ENCODE peak calls at places on chromosomes 2 and 18, in six cellular contexts. F, R, L, H, P and S are unnamed samples.
A peak's percentile ranks its signal among the peaks of the same experiment; 100 is the strongest.

GRCh38 chr2:42425697-42426096 is 64.7 kb upstream of the COX7A2L start:
- DNase-seq in L (no peak), R (no peak), H (no peak), F (no peak), P (no peak), S (no peak)

GRCh38 chr2:141611981-141612380 is 518.8 kb downstream of the LRP1B start:
- DNase-seq in R (no peak), F (no peak), P (no peak), H (peak; percentile 36), L (no peak), S (no peak)

GRCh38 chr2:122520212-122520611 is 764.8 kb downstream of the TSN start:
- DNase-seq in F (no peak), R (no peak), P (no peak), H (no peak), L (no peak), S (no peak)

GRCh38 chr18:213505-213904 is 54.3 kb downstream of the THOC1 start:
- DNase-seq in F (no peak), P (no peak), H (no peak), L (no peak), R (no peak), S (no peak)

GRCh38 chr18:46794607-46795006 is 37.8 kb upstream of the ST8SIA5 start:
- DNase-seq in H (no peak), R (no peak), L (no peak), P (no peak), F (no peak), S (no peak)

GRCh38 chr2:174024524-174025270 is 59.5 kb upstream of the SP3 start:
- DNase-seq in H (peak; percentile 81), P (no peak), R (no peak), L (peak; percentile 62), F (no peak), S (no peak)

GRCh38 chr18:54255141-54255540 is 14.2 kb upstream of the POLI start:
- DNase-seq in R (no peak), L (no peak), F (no peak), P (no peak), H (no peak), S (no peak)

GRCh38 chr2:48320747-48321146 is 209.2 kb upstream of the STON1 start:
- DNase-seq in P (no peak), L (no peak), H (peak; percentile 39), R (no peak), F (no peak), S (no peak)

GRCh38 chr2:222572761-222573174 is 83.1 kb downstream of the FARSB start:
- DNase-seq in H (peak; percentile 61), P (no peak), L (no peak), R (no peak), F (no peak), S (no peak)

GRCh38 chr2:108377411-108377810 is 343 bp upstream of the SULT1C4 start:
- DNase-seq in R (no peak), P (no peak), H (peak; percentile 47), F (no peak), L (no peak), S (no peak)

GRCh38 chr2:501130-501529 is 176.1 kb downstream of the TMEM18 start:
- DNase-seq in P (no peak), H (no peak), F (no peak), L (no peak), R (peak; percentile 59), S (no peak)

GRCh38 chr2:201118957-201119848 is 3.2 kb downstream of the CFLAR start:
- DNase-seq in P (no peak), R (no peak), H (peak; percentile 65), F (peak; percentile 72), L (no peak), S (no peak)

GRCh38 chr2:158772306-158773078 is 22.6 kb upstream of the DAPL1 start:
- DNase-seq in P (no peak), L (no peak), R (no peak), H (no peak), F (no peak), S (no peak)

GRCh38 chr2:118417417-118418125 is 329.3 kb downstream of the INSIG2 start:
- DNase-seq in H (peak; percentile 63), F (no peak), P (no peak), L (no peak), R (no peak), S (no peak)

GRCh38 chr2:151439127-151439526 is 29.4 kb downstream of the RIF1 start:
- DNase-seq in F (no peak), R (no peak), H (no peak), P (no peak), L (peak; percentile 60), S (no peak)

GRCh38 chr2:101696272-101697123 is 1.0 kb upstream of the MAP4K4 start:
- DNase-seq in R (no peak), F (no peak), H (peak; percentile 32), P (no peak), L (peak; percentile 54), S (no peak)

GRCh38 chr2:141015339-141016047 is 1115.3 kb downstream of the LRP1B start:
- DNase-seq in L (no peak), R (no peak), H (no peak), F (no peak), P (no peak), S (no peak)

GRCh38 chr2:13676269-13676668 is 956.2 kb upstream of the LRATD1 start:
- DNase-seq in P (no peak), R (no peak), F (peak; percentile 17), L (no peak), H (peak; percentile 87), S (no peak)

GRCh38 chr18:34643982-34644381 is 66.1 kb upstream of the DTNA start:
- DNase-seq in H (peak; percentile 33), F (no peak), P (no peak), R (peak; percentile 12), L (no peak), S (no peak)

GRCh38 chr2:50315366-50315765 is 716.6 kb downstream of the NRXN1 start:
- DNase-seq in F (no peak), P (no peak), H (no peak), R (no peak), L (no peak), S (no peak)

GRCh38 chr2:50318147-50318546 is 713.8 kb downstream of the NRXN1 start:
- DNase-seq in R (no peak), H (no peak), L (no peak), F (no peak), P (no peak), S (no peak)
- TF ChIP-seq CTCF in R (no peak), H (no peak), L (no peak), F (no peak), P (no peak), S (peak; percentile 24)

GRCh38 chr2:183070942-183071844 is 7.4 kb upstream of the DUSP19 start:
- DNase-seq in H (peak; percentile 67), P (peak; percentile 55), R (no peak), F (peak; percentile 35), L (peak; percentile 56), S (peak; percentile 60)
- TF ChIP-seq CTCF in H (peak; percentile 82), P (peak; percentile 43), R (peak; percentile 33), F (peak; percentile 41), L (peak; percentile 39), S (peak; percentile 70)

GRCh38 chr2:81523344-81523743 is 1218.8 kb upstream of the LRRTM1 start:
- DNase-seq in R (no peak), L (no peak), H (no peak), P (no peak), F (no peak), S (no peak)
- TF ChIP-seq CTCF in R (no peak), L (no peak), H (no peak), P (no peak), F (no peak), S (no peak)

DNA sequence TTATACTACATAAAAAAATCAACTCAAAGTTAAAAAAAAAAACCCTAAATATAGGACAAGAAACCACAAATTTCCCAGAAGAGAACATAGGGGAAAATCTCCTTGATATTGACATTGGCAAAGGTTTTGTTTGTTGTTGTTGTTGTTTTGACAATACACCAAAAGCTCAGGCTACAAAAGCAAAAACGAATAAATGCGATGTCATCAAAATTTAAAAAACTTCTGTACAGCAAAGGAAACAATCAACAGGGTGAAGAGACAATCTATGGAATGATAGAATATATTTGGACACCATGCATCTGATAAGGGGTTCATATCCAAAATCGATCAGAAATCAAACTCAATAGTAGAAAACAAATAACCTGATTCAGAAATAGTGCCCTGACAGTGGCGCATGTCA is 65.0 kb upstream of the L3MBTL4 start:
- DNase-seq in H (no peak), R (no peak), P (no peak), L (no peak), F (no peak), S (no peak)
- TF ChIP-seq CTCF in H (no peak), R (no peak), P (no peak), L (no peak), F (no peak), S (no peak)

GRCh38 chr2:233912799-233913423 is 4.3 kb upstream of the TRPM8 start:
- DNase-seq in P (peak; percentile 88), H (peak; percentile 43), F (peak; percentile 18), R (no peak), L (peak; percentile 22), S (peak; percentile 72)

GRCh38 chr2:233919938-233920337 is 2.8 kb downstream of the TRPM8 start:
- DNase-seq in P (no peak), F (no peak), L (no peak), H (peak; percentile 61), R (no peak), S (no peak)

GRCh38 chr2:233917146-233917545 is at the start of gene TRPM8:
- DNase-seq in P (no peak), R (no peak), H (no peak), L (no peak), F (no peak), S (no peak)

GRCh38 chr2:233919319-233919718 is 2.1 kb downstream of the TRPM8 start:
- DNase-seq in F (no peak), L (no peak), P (no peak), H (no peak), R (no peak), S (no peak)

DNA sequence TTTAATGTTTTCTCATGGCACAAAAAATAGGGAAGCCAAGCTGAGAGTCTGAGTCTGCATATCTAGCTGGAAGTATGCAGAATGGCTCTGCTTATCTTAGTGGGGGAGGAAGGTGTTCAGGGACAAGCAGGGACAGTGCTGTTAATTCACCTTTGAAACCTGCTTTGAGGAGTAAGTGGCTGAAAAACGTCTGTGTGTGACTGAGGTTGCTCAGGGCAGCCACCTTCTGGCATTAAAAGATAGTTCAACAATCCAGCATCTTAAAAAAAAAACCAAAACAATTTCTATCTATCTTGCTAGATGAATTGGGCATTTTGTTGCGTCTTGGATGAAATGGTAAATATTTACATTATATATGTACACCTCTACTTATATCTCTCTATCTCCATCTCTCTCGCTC is 2.0 kb upstream of the TRPM8 start:
- DNase-seq in L (no peak), F (peak; percentile 2), R (peak; percentile 32), H (peak; percentile 10), P (no peak), S (no peak)
- TF ChIP-seq CTCF in L (no peak), F (peak; percentile 1), R (peak; percentile 46), H (peak; percentile 25), P (peak; percentile 13), S (peak; percentile 23)

GRCh38 chr18:63119647-63120046 is 199.9 kb downstream of the BCL2 start:
- DNase-seq in F (peak; percentile 46), P (no peak), L (peak; percentile 50), H (peak; percentile 23), R (peak; percentile 59), S (no peak)
- TF ChIP-seq CTCF in F (peak; percentile 42), P (peak; percentile 39), L (peak; percentile 37), H (peak; percentile 37), R (peak; percentile 45), S (peak; percentile 51)

GRCh38 chr2:33476100-33476792 is at the start of gene RASGRP3:
- DNase-seq in L (peak; percentile 73), H (peak; percentile 91), R (peak; percentile 45), F (peak; percentile 96), P (peak; percentile 49), S (peak; percentile 28)
- TF ChIP-seq CTCF in L (no peak), H (no peak), R (no peak), F (no peak), P (no peak), S (no peak)